ENCODE peak calls at places on chromosomes 3 and 15, in eight cellular contexts. One of them, this sample, is unnamed.

GRCh38 chr3:11774296-11774877 is 72.3 kb downstream of the TAMM41 start:
- DNase-seq in AG04449: no peak
- DNase-seq in fibroblast of mammary gland: peak
- DNase-seq in NB4: peak
- DNase-seq in dorsolateral prefrontal cortex: peak
- DNase-seq in K562: peak
- DNase-seq in neural progenitor cell: peak
- DNase-seq in ovary: no peak
- DNase-seq in this sample: no peak

GRCh38 chr3:152376351-152377183 is 107.8 kb downstream of the MBNL1 start:
- DNase-seq in K562: no peak
- DNase-seq in ovary: no peak
- DNase-seq in dorsolateral prefrontal cortex: no peak
- DNase-seq in NB4: peak
- DNase-seq in neural progenitor cell: no peak
- DNase-seq in AG04449: peak
- DNase-seq in fibroblast of mammary gland: peak
- DNase-seq in this sample: no peak

GRCh38 chr3:30437172-30437571 is 169.2 kb upstream of the TGFBR2 start:
- DNase-seq in ovary: no peak
- DNase-seq in dorsolateral prefrontal cortex: no peak
- DNase-seq in AG04449: no peak
- DNase-seq in K562: no peak
- DNase-seq in fibroblast of mammary gland: peak
- DNase-seq in neural progenitor cell: peak
- DNase-seq in NB4: peak
- DNase-seq in this sample: no peak

GRCh38 chr15:70133781-70134180 is 36.1 kb upstream of the TLE3 start:
- DNase-seq in neural progenitor cell: no peak
- DNase-seq in dorsolateral prefrontal cortex: no peak
- DNase-seq in K562: no peak
- DNase-seq in NB4: no peak
- DNase-seq in AG04449: no peak
- DNase-seq in fibroblast of mammary gland: no peak
- DNase-seq in ovary: no peak
- DNase-seq in this sample: no peak

GRCh38 chr3:13279532-13279910 is 140.6 kb downstream of the NUP210 start:
- DNase-seq in neural progenitor cell: no peak
- DNase-seq in K562: no peak
- DNase-seq in ovary: no peak
- DNase-seq in AG04449: no peak
- DNase-seq in dorsolateral prefrontal cortex: no peak
- DNase-seq in NB4: no peak
- DNase-seq in fibroblast of mammary gland: no peak
- DNase-seq in this sample: no peak

GRCh38 chr3:47283193-47283537 is 421 bp downstream of the KLHL18 start:
- DNase-seq in K562: no peak
- DNase-seq in ovary: no peak
- DNase-seq in neural progenitor cell: no peak
- DNase-seq in AG04449: no peak
- DNase-seq in fibroblast of mammary gland: no peak
- DNase-seq in NB4: peak
- DNase-seq in dorsolateral prefrontal cortex: peak
- DNase-seq in this sample: no peak

GRCh38 chr3:112767177-112767576 is 79.5 kb downstream of the CD200R1L start:
- DNase-seq in NB4: peak
- DNase-seq in fibroblast of mammary gland: peak
- DNase-seq in neural progenitor cell: no peak
- DNase-seq in ovary: no peak
- DNase-seq in AG04449: no peak
- DNase-seq in K562: no peak
- DNase-seq in dorsolateral prefrontal cortex: no peak
- DNase-seq in this sample: no peak

GRCh38 chr3:175512700-175513099 is 653.6 kb downstream of the NAALADL2 start:
- DNase-seq in AG04449: no peak
- DNase-seq in K562: no peak
- DNase-seq in dorsolateral prefrontal cortex: no peak
- DNase-seq in NB4: no peak
- DNase-seq in ovary: no peak
- DNase-seq in fibroblast of mammary gland: no peak
- DNase-seq in neural progenitor cell: peak
- DNase-seq in this sample: no peak

GRCh38 chr3:42101048-42101447 is 9.9 kb downstream of the TRAK1 start:
- DNase-seq in K562: no peak
- DNase-seq in dorsolateral prefrontal cortex: no peak
- DNase-seq in neural progenitor cell: no peak
- DNase-seq in ovary: no peak
- DNase-seq in fibroblast of mammary gland: peak
- DNase-seq in NB4: peak
- DNase-seq in AG04449: peak
- DNase-seq in this sample: peak

GRCh38 chr3:108106031-108106430 is 15.2 kb upstream of the CD47 start:
- DNase-seq in NB4: no peak
- DNase-seq in AG04449: no peak
- DNase-seq in fibroblast of mammary gland: peak
- DNase-seq in ovary: no peak
- DNase-seq in K562: no peak
- DNase-seq in neural progenitor cell: no peak
- DNase-seq in dorsolateral prefrontal cortex: no peak
- DNase-seq in this sample: no peak

GRCh38 chr3:184582583-184582982 is 21.0 kb downstream of the EPHB3 start:
- DNase-seq in dorsolateral prefrontal cortex: peak
- DNase-seq in ovary: peak
- DNase-seq in AG04449: no peak
- DNase-seq in NB4: no peak
- DNase-seq in K562: no peak
- DNase-seq in neural progenitor cell: peak
- DNase-seq in fibroblast of mammary gland: peak
- DNase-seq in this sample: no peak

GRCh38 chr15:101250931-101251829 is 668 bp downstream of the CHSY1 start:
- DNase-seq in ovary: peak
- DNase-seq in fibroblast of mammary gland: no peak
- DNase-seq in neural progenitor cell: peak
- DNase-seq in K562: peak
- DNase-seq in dorsolateral prefrontal cortex: peak
- DNase-seq in AG04449: no peak
- DNase-seq in NB4: no peak
- DNase-seq in this sample: no peak

GRCh38 chr3:66469220-66469640 is 31.6 kb downstream of the LRIG1 start:
- DNase-seq in dorsolateral prefrontal cortex: no peak
- DNase-seq in K562: no peak
- DNase-seq in NB4: no peak
- DNase-seq in ovary: no peak
- DNase-seq in fibroblast of mammary gland: no peak
- DNase-seq in AG04449: no peak
- DNase-seq in neural progenitor cell: no peak
- DNase-seq in this sample: no peak
- H3K4me3 ChIP-seq in dorsolateral prefrontal cortex: no peak
- H3K4me3 ChIP-seq in K562: no peak
- H3K4me3 ChIP-seq in NB4: no peak
- H3K4me3 ChIP-seq in ovary: no peak
- H3K4me3 ChIP-seq in fibroblast of mammary gland: no peak
- H3K4me3 ChIP-seq in AG04449: no peak
- H3K4me3 ChIP-seq in neural progenitor cell: no peak
- H3K4me3 ChIP-seq in this sample: no peak

GRCh38 chr3:64667138-64667537 is 20.7 kb downstream of the ADAMTS9 start:
- DNase-seq in K562: no peak
- DNase-seq in dorsolateral prefrontal cortex: no peak
- DNase-seq in NB4: no peak
- DNase-seq in ovary: no peak
- DNase-seq in neural progenitor cell: no peak
- DNase-seq in fibroblast of mammary gland: peak
- DNase-seq in AG04449: no peak
- DNase-seq in this sample: no peak
- TF ChIP-seq CTCF in K562: no peak
- TF ChIP-seq CTCF in dorsolateral prefrontal cortex: no peak
- TF ChIP-seq CTCF in NB4: no peak
- TF ChIP-seq CTCF in ovary: no peak
- TF ChIP-seq CTCF in neural progenitor cell: no peak
- TF ChIP-seq CTCF in fibroblast of mammary gland: no peak
- TF ChIP-seq CTCF in AG04449: no peak
- TF ChIP-seq CTCF in this sample: no peak

GRCh38 chr3:73411545-73411944 is 213.2 kb downstream of the PDZRN3 start:
- DNase-seq in neural progenitor cell: no peak
- DNase-seq in ovary: no peak
- DNase-seq in K562: no peak
- DNase-seq in NB4: no peak
- DNase-seq in fibroblast of mammary gland: no peak
- DNase-seq in AG04449: no peak
- DNase-seq in dorsolateral prefrontal cortex: no peak
- DNase-seq in this sample: no peak

GRCh38 chr3:73405853-73406252 is 218.9 kb downstream of the PDZRN3 start:
- DNase-seq in K562: no peak
- DNase-seq in ovary: no peak
- DNase-seq in dorsolateral prefrontal cortex: no peak
- DNase-seq in fibroblast of mammary gland: peak
- DNase-seq in NB4: no peak
- DNase-seq in AG04449: no peak
- DNase-seq in neural progenitor cell: no peak
- DNase-seq in this sample: no peak

GRCh38 chr3:73409405-73409804 is 215.3 kb downstream of the PDZRN3 start:
- DNase-seq in NB4: no peak
- DNase-seq in K562: no peak
- DNase-seq in AG04449: peak
- DNase-seq in neural progenitor cell: no peak
- DNase-seq in fibroblast of mammary gland: peak
- DNase-seq in ovary: no peak
- DNase-seq in dorsolateral prefrontal cortex: no peak
- DNase-seq in this sample: no peak

GRCh38 chr3:73407572-73407971 is 217.2 kb downstream of the PDZRN3 start:
- DNase-seq in NB4: no peak
- DNase-seq in neural progenitor cell: no peak
- DNase-seq in dorsolateral prefrontal cortex: no peak
- DNase-seq in AG04449: no peak
- DNase-seq in K562: no peak
- DNase-seq in fibroblast of mammary gland: no peak
- DNase-seq in ovary: no peak
- DNase-seq in this sample: no peak

DNA sequence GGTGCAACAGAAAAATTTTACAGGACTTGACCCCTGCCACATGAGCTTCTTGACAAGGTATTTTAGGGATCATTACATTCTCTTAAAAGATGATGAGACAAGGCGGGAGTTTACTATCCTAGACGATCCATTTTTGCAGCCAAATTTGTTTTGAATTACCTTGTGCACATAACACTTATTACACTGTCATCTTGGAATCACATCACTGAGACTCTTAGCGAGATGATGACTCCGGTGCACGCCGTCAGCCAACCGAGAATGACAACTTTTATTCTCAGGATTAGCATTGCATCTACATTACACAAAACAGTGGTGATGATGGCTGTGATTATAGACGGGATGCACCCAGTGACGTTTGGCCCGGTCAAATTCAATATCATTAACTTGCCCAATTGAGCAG is 216.1 kb downstream of the PDZRN3 start:
- DNase-seq in dorsolateral prefrontal cortex: no peak
- DNase-seq in ovary: no peak
- DNase-seq in K562: no peak
- DNase-seq in fibroblast of mammary gland: no peak
- DNase-seq in neural progenitor cell: no peak
- DNase-seq in NB4: no peak
- DNase-seq in AG04449: no peak
- DNase-seq in this sample: no peak
- H3K4me3 ChIP-seq in dorsolateral prefrontal cortex: no peak
- H3K4me3 ChIP-seq in ovary: no peak
- H3K4me3 ChIP-seq in K562: no peak
- H3K4me3 ChIP-seq in fibroblast of mammary gland: no peak
- H3K4me3 ChIP-seq in neural progenitor cell: no peak
- H3K4me3 ChIP-seq in NB4: no peak
- H3K4me3 ChIP-seq in AG04449: no peak
- H3K4me3 ChIP-seq in this sample: no peak

GRCh38 chr3:21839592-21839991 is 88.6 kb upstream of the ZNF385D start:
- DNase-seq in AG04449: peak
- DNase-seq in neural progenitor cell: no peak
- DNase-seq in K562: peak
- DNase-seq in ovary: no peak
- DNase-seq in fibroblast of mammary gland: peak
- DNase-seq in NB4: peak
- DNase-seq in dorsolateral prefrontal cortex: no peak
- DNase-seq in this sample: no peak
- TF ChIP-seq CTCF in AG04449: peak
- TF ChIP-seq CTCF in neural progenitor cell: peak
- TF ChIP-seq CTCF in K562: peak
- TF ChIP-seq CTCF in ovary: no peak
- TF ChIP-seq CTCF in fibroblast of mammary gland: peak
- TF ChIP-seq CTCF in NB4: peak
- TF ChIP-seq CTCF in dorsolateral prefrontal cortex: no peak
- TF ChIP-seq CTCF in this sample: peak

DNA sequence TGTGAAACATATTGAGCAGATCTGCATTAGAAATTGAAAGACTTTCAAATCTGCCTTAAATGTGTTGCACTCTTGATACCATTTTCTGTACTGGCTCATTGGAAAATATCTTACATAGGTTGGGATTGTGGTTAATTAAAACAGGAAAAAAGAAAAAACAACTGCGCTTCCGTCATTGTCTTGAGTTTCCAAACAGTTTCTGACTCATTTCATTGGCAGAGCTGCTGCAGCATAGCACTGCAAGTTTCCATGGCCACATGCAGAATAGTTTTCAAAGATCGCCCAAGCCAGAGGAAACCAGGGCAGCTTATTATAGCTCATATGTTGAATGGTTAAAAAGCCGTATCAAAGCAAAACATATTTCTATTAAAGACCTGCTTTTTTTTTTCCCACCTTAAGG is 446.6 kb upstream of the BCHE start:
- DNase-seq in NB4: peak
- DNase-seq in fibroblast of mammary gland: peak
- DNase-seq in dorsolateral prefrontal cortex: no peak
- DNase-seq in ovary: no peak
- DNase-seq in K562: no peak
- DNase-seq in neural progenitor cell: no peak
- DNase-seq in AG04449: peak
- DNase-seq in this sample: peak
- H3K4me3 ChIP-seq in NB4: peak
- H3K4me3 ChIP-seq in fibroblast of mammary gland: no peak
- H3K4me3 ChIP-seq in dorsolateral prefrontal cortex: peak
- H3K4me3 ChIP-seq in ovary: no peak
- H3K4me3 ChIP-seq in K562: no peak
- H3K4me3 ChIP-seq in neural progenitor cell: no peak
- H3K4me3 ChIP-seq in AG04449: no peak
- H3K4me3 ChIP-seq in this sample: no peak

GRCh38 chr3:141275973-141276372 is 44.3 kb downstream of the PXYLP1 start:
- DNase-seq in neural progenitor cell: no peak
- DNase-seq in ovary: no peak
- DNase-seq in fibroblast of mammary gland: peak
- DNase-seq in dorsolateral prefrontal cortex: no peak
- DNase-seq in AG04449: no peak
- DNase-seq in NB4: peak
- DNase-seq in K562: no peak
- DNase-seq in this sample: peak
- TF ChIP-seq CTCF in neural progenitor cell: no peak
- TF ChIP-seq CTCF in ovary: no peak
- TF ChIP-seq CTCF in fibroblast of mammary gland: no peak
- TF ChIP-seq CTCF in dorsolateral prefrontal cortex: no peak
- TF ChIP-seq CTCF in AG04449: no peak
- TF ChIP-seq CTCF in NB4: no peak
- TF ChIP-seq CTCF in K562: no peak
- TF ChIP-seq CTCF in this sample: no peak

This sample was measured in AG04450.